ENCODE peak calls at places on chromosomes 13 and 19, in seven cellular contexts. P, Z, V, S, X, G and Q are unnamed samples.

GRCh38 chr19:50817941-50818858 is 5.4 kb downstream of the KLK1 start:
- DNase-seq in P (peak; percentile 94), Z (no peak), V (no peak), S (peak; percentile 31), X (peak; percentile 95), G (no peak), Q (peak; percentile 24)

GRCh38 chr19:3692141-3693029 is 7.9 kb downstream of the PIP5K1C start:
- DNase-seq in P (no peak), Z (no peak), V (no peak), S (no peak), X (no peak), G (peak; percentile 56), Q (no peak)

GRCh38 chr19:23867895-23868294 is 46.8 kb upstream of the ZNF726 start:
- DNase-seq in P (peak; percentile 1), Z (no peak), V (no peak), S (no peak), X (no peak), G (no peak), Q (peak; percentile 9)

GRCh38 chr13:99258946-99259345 is 767 bp upstream of the GPR18 start:
- DNase-seq in P (no peak), Z (no peak), V (no peak), S (no peak), X (no peak), G (peak; percentile 46), Q (no peak)

GRCh38 chr19:55220525-55220924 is 8.0 kb downstream of the TMEM86B start:
- DNase-seq in P (peak; percentile 41), Z (no peak), V (no peak), S (no peak), X (no peak), G (no peak), Q (no peak)

GRCh38 chr19:39671739-39672363 is 16.1 kb downstream of the LGALS16 start:
- DNase-seq in P (peak; percentile 58), Z (no peak), V (peak; percentile 2), S (peak; percentile 36), X (peak; percentile 69), G (peak; percentile 34), Q (peak; percentile 75)

GRCh38 chr13:35978607-35979316 is 152.4 kb downstream of the DCLK1 start:
- DNase-seq in P (peak; percentile 47), Z (no peak), V (peak; percentile 40), S (peak; percentile 46), X (peak; percentile 12), G (no peak), Q (peak; percentile 85)

GRCh38 chr13:110067355-110068175 is 239.4 kb downstream of the COL4A1 start:
- DNase-seq in P (no peak), Z (no peak), V (no peak), S (no peak), X (no peak), G (no peak), Q (peak; percentile 67)

GRCh38 chr19:19552811-19553210 is 14.7 kb downstream of the CILP2 start:
- DNase-seq in P (peak; percentile 57), Z (no peak), V (no peak), S (no peak), X (peak; percentile 58), G (no peak), Q (peak; percentile 34)

GRCh38 chr13:59061621-59062020 is 1102.1 kb downstream of the DIAPH3 start:
- DNase-seq in P (no peak), Z (no peak), V (no peak), S (no peak), X (no peak), G (no peak), Q (no peak)

GRCh38 chr19:33214621-33215020 is 11.0 kb downstream of the SLC7A10 start:
- DNase-seq in P (peak; percentile 34), Z (no peak), V (no peak), S (no peak), X (peak; percentile 66), G (no peak), Q (peak; percentile 36)

GRCh38 chr13:24214528-24214927 is 54.0 kb downstream of the SPATA13 start:
- DNase-seq in P (no peak), Z (no peak), V (no peak), S (peak; percentile 24), X (no peak), G (no peak), Q (no peak)

GRCh38 chr13:100301418-100301817 is 212.5 kb downstream of the PCCA start:
- DNase-seq in P (no peak), Z (no peak), V (no peak), S (no peak), X (no peak), G (no peak), Q (peak; percentile 6)

GRCh38 chr19:31214086-31214485 is 135.2 kb downstream of the TSHZ3 start:
- DNase-seq in P (peak; percentile 60), Z (peak; percentile 98), V (peak; percentile 97), S (peak; percentile 51), X (peak; percentile 80), G (peak; percentile 93), Q (peak; percentile 97)

GRCh38 chr13:75749407-75749806 is 113.3 kb downstream of the LMO7 start:
- DNase-seq in P (no peak), Z (no peak), V (peak; percentile 40), S (no peak), X (no peak), G (no peak), Q (peak; percentile 64)

GRCh38 chr13:47463726-47464125 is 537.3 kb downstream of the SUCLA2 start:
- DNase-seq in P (no peak), Z (peak; percentile 18), V (peak; percentile 14), S (no peak), X (no peak), G (no peak), Q (peak; percentile 62)

GRCh38 chr19:39986643-39987042 is 10.2 kb upstream of the ZNF546 start:
- DNase-seq in P (no peak), Z (no peak), V (no peak), S (no peak), X (no peak), G (no peak), Q (no peak)

DNA sequence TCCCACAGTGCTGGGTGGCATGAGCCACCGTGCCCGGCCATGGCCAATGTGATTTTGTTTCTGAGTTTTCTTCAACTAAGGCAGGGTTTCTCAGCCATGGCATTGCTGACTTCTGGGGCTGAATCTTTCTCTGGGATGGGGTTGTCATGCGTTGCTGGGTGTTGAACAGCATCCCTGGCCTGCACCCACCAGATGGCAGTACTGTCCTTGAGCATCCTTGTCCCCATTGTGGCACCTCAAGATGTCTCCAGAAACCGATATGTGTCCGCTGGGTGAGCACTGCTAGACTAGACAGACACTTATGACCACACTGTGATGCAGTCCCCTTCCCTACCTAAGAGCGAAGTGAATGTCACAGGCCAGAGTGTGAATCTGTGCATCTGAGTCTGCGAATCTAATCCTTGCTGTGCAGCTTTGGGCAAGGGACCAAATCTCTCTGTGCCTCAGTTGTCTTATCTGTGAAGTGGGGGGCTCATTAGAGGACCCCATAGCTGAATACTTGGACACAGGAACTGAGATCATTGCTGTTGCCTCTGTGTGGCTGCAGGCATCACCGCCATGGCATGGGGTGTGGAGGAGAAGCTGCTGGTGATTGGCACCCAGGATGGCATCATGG is 50.3 kb upstream of the SIN3B start:
- DNase-seq in P (peak; percentile 80), Z (peak; percentile 8), V (no peak), S (peak; percentile 44), X (peak; percentile 75), G (peak; percentile 44), Q (peak; percentile 73)
- H3K4me3 ChIP-seq in P (no peak overlapping the region), Z (no peak overlapping the region), V (no peak overlapping the region), S (no peak overlapping the region), X (no peak overlapping the region), G (no peak overlapping the region), Q (no peak overlapping the region)

DNA sequence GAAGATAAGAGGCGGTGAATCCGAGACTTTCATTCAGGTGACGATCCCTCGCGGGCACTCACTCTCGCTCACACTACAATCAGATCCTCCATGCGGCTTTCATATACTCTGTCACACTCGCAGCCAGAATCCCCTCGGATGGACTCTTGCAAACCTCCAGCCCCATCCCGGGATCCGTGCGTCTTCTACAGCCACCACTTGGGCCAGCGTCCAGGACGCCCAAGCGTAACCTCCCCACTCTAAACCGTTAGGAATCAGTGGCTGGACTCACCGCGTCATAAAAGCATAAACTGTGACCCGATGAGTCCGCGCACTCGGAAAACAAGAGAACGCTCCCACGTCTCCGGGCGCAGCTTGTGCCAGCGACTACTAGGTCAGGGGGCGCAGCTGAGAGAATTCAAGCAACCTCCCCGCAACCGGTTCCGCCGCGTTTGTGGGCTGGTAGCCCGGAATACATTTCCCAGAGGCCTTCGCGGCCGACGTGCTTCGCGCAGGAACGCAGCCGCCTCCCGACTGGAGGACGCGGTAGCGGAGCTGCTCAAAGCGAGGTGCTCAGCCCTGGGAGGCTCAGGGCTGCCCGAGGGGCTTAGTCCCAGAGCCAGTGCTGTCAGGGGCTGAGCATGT is 27.6 kb downstream of the ZNF607 start:
- DNase-seq in P (peak; percentile 82), Z (peak; percentile 66), V (peak; percentile 28), S (peak; percentile 69), X (no peak), G (peak; percentile 83), Q (peak; percentile 92)
- TF ChIP-seq CTCF in P (no peak), Z (no peak), V (no peak), S (no peak), X (no peak), G (no peak), Q (no peak)

DNA sequence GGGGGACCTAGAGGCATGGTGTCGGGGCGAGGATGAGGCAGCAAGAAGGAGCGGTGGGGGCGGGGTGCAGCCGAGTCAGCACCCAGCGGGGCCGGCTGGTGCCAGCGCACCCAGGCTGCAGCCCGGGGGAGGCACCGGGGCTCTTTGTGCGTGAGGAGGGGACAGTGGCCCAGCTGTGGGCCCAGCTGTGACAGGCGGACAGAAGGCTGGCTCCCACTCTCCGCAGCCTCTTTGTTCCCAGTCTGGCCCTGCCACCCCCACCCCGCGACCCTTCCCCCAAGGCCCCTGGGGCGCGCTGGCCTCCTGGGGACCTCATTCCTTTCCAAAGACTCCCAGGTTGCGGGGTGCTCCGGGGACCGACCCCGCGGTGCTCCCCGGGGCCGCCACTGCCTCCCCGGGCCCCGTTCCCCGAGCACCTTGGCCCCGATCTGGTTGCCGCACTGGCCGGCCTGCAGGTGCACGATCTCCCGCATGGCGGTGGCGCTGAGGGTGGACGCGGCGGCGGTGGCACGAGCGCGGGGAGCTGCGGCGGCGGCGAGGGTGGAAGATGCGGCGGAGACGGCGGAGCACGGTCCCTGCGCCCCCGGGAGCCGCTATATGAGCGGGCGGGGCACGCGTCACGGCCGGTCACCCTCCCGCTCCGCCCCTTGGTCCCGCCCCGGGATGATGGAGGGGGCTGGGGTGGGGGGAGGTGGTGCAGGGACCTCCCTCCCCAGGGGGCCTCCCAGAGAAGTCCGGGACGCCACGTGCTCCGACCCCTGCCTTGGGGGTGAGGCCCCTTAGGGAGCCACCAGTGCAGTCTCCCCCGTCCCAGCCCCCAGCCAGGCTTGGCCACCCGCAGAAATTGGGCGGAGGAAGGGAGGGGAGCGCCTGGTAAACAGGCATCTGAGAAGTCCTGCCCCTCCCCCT is at the start of gene TUBB4A:
- DNase-seq in P (peak; percentile 34), Z (no peak), V (no peak), S (no peak), X (peak; percentile 54), G (peak; percentile 43), Q (no peak)
- H3K4me3 ChIP-seq in P (peak within 1 kb of the TSS; percentile 44), Z (no peak within 1 kb of the TSS), V (no peak within 1 kb of the TSS), S (peak within 1 kb of the TSS; percentile 33), X (peak within 1 kb of the TSS; percentile 81), G (peak within 1 kb of the TSS; percentile 48), Q (no peak within 1 kb of the TSS)

GRCh38 chr19:17296278-17296677 is 6.9 kb downstream of the ABHD8 start:
- DNase-seq in P (no peak), Z (no peak), V (no peak), S (no peak), X (peak; percentile 65), G (no peak), Q (no peak)
- TF ChIP-seq CTCF in P (peak; percentile 40), Z (no peak), V (no peak), S (no peak), X (no peak), G (no peak), Q (no peak)